ENCODE peak calls at places on chromosomes 4 and X, in four cellular contexts. One of them, this sample, is unnamed.

GRCh38 chr4:108360857-108361820 is 192.4 kb upstream of the LEF1 start:
- DNase-seq in choroid plexus epithelial cell: peak
- DNase-seq in activated T-cell treated with anti-CD3 and anti-CD28 coated beads for 4 hours: no peak
- DNase-seq in colonic mucosa: no peak
- DNase-seq in this sample: peak

GRCh38 chr4:26061248-26061986 is 147.4 kb downstream of the SMIM20 start:
- DNase-seq in choroid plexus epithelial cell: peak
- DNase-seq in activated T-cell treated with anti-CD3 and anti-CD28 coated beads for 4 hours: no peak
- DNase-seq in colonic mucosa: no peak
- DNase-seq in this sample: peak

GRCh38 chrX:11349661-11350337 is 56.6 kb downstream of the AMELX start:
- DNase-seq in choroid plexus epithelial cell: no peak
- DNase-seq in activated T-cell treated with anti-CD3 and anti-CD28 coated beads for 4 hours: no peak
- DNase-seq in colonic mucosa: no peak
- DNase-seq in this sample: no peak

GRCh38 chrX:126489141-126489540 is 63.5 kb downstream of the DCAF12L1 start:
- DNase-seq in choroid plexus epithelial cell: no peak
- DNase-seq in activated T-cell treated with anti-CD3 and anti-CD28 coated beads for 4 hours: no peak
- DNase-seq in colonic mucosa: no peak
- DNase-seq in this sample: no peak

GRCh38 chr4:8177956-8178355 is 19.3 kb upstream of the ABLIM2 start:
- DNase-seq in choroid plexus epithelial cell: no peak
- DNase-seq in activated T-cell treated with anti-CD3 and anti-CD28 coated beads for 4 hours: no peak
- DNase-seq in colonic mucosa: no peak
- DNase-seq in this sample: no peak

GRCh38 chrX:84248226-84248625 is 60.2 kb upstream of the RPS6KA6 start:
- DNase-seq in choroid plexus epithelial cell: peak
- DNase-seq in activated T-cell treated with anti-CD3 and anti-CD28 coated beads for 4 hours: no peak
- DNase-seq in colonic mucosa: no peak
- DNase-seq in this sample: peak

GRCh38 chr4:80255374-80256095 is 10.9 kb upstream of the FGF5 start:
- DNase-seq in choroid plexus epithelial cell: no peak
- DNase-seq in activated T-cell treated with anti-CD3 and anti-CD28 coated beads for 4 hours: no peak
- DNase-seq in colonic mucosa: no peak
- DNase-seq in this sample: peak

GRCh38 chr4:28287837-28288236 is 1427.2 kb downstream of the STIM2 start:
- DNase-seq in choroid plexus epithelial cell: peak
- DNase-seq in activated T-cell treated with anti-CD3 and anti-CD28 coated beads for 4 hours: no peak
- DNase-seq in colonic mucosa: no peak
- DNase-seq in this sample: peak

GRCh38 chrX:141278306-141278705 is 36.0 kb upstream of the SPANXC start:
- DNase-seq in choroid plexus epithelial cell: peak
- DNase-seq in activated T-cell treated with anti-CD3 and anti-CD28 coated beads for 4 hours: no peak
- DNase-seq in colonic mucosa: no peak
- DNase-seq in this sample: no peak

GRCh38 chrX:119015407-119016242 is 41.2 kb downstream of the LONRF3 start:
- DNase-seq in choroid plexus epithelial cell: peak
- DNase-seq in activated T-cell treated with anti-CD3 and anti-CD28 coated beads for 4 hours: no peak
- DNase-seq in colonic mucosa: no peak
- DNase-seq in this sample: peak

GRCh38 chr4:169399976-169400767 is 129.4 kb upstream of the SH3RF1 start:
- DNase-seq in choroid plexus epithelial cell: no peak
- DNase-seq in activated T-cell treated with anti-CD3 and anti-CD28 coated beads for 4 hours: no peak
- DNase-seq in colonic mucosa: no peak
- DNase-seq in this sample: no peak

GRCh38 chr4:124890522-124890921 is 178.0 kb upstream of the ANKRD50 start:
- DNase-seq in choroid plexus epithelial cell: peak
- DNase-seq in activated T-cell treated with anti-CD3 and anti-CD28 coated beads for 4 hours: no peak
- DNase-seq in colonic mucosa: no peak
- DNase-seq in this sample: peak

GRCh38 chr4:62670509-62670908 is 1470.4 kb downstream of the ADGRL3 start:
- DNase-seq in choroid plexus epithelial cell: peak
- DNase-seq in activated T-cell treated with anti-CD3 and anti-CD28 coated beads for 4 hours: no peak
- DNase-seq in colonic mucosa: no peak
- DNase-seq in this sample: peak

GRCh38 chrX:72532371-72532770 is 40.3 kb downstream of the HDAC8 start:
- DNase-seq in choroid plexus epithelial cell: peak
- DNase-seq in activated T-cell treated with anti-CD3 and anti-CD28 coated beads for 4 hours: no peak
- DNase-seq in colonic mucosa: no peak
- DNase-seq in this sample: no peak

GRCh38 chr4:38715076-38715475 is 51.1 kb downstream of the KLF3 start:
- DNase-seq in choroid plexus epithelial cell: no peak
- DNase-seq in activated T-cell treated with anti-CD3 and anti-CD28 coated beads for 4 hours: no peak
- DNase-seq in colonic mucosa: no peak
- DNase-seq in this sample: no peak

GRCh38 chr4:98539741-98540140 is 118.7 kb downstream of the TSPAN5 start:
- DNase-seq in choroid plexus epithelial cell: no peak
- DNase-seq in activated T-cell treated with anti-CD3 and anti-CD28 coated beads for 4 hours: no peak
- DNase-seq in colonic mucosa: no peak
- DNase-seq in this sample: no peak

GRCh38 chr4:19224820-19225219 is 1026.9 kb upstream of the SLIT2 start:
- DNase-seq in choroid plexus epithelial cell: peak
- DNase-seq in activated T-cell treated with anti-CD3 and anti-CD28 coated beads for 4 hours: no peak
- DNase-seq in colonic mucosa: no peak
- DNase-seq in this sample: no peak

GRCh38 chr4:141153751-141154510 is 20.7 kb upstream of the RNF150 start:
- DNase-seq in choroid plexus epithelial cell: peak
- DNase-seq in activated T-cell treated with anti-CD3 and anti-CD28 coated beads for 4 hours: no peak
- DNase-seq in colonic mucosa: no peak
- DNase-seq in this sample: peak

GRCh38 chr4:81592698-81593097 is 121.0 kb upstream of the RASGEF1B start:
- DNase-seq in choroid plexus epithelial cell: no peak
- DNase-seq in activated T-cell treated with anti-CD3 and anti-CD28 coated beads for 4 hours: no peak
- DNase-seq in colonic mucosa: no peak
- DNase-seq in this sample: no peak

GRCh38 chrX:29143756-29144155 is 556.5 kb downstream of the IL1RAPL1 start:
- DNase-seq in choroid plexus epithelial cell: peak
- DNase-seq in activated T-cell treated with anti-CD3 and anti-CD28 coated beads for 4 hours: no peak
- DNase-seq in colonic mucosa: no peak
- DNase-seq in this sample: peak

GRCh38 chr4:153137677-153138630 is 66.3 kb upstream of the TRIM2 start:
- DNase-seq in choroid plexus epithelial cell: no peak
- DNase-seq in activated T-cell treated with anti-CD3 and anti-CD28 coated beads for 4 hours: no peak
- DNase-seq in colonic mucosa: no peak
- DNase-seq in this sample: no peak

GRCh38 chrX:100643212-100643611 is 787 bp upstream of the SRPX2 start:
- DNase-seq in choroid plexus epithelial cell: no peak
- DNase-seq in activated T-cell treated with anti-CD3 and anti-CD28 coated beads for 4 hours: no peak
- DNase-seq in colonic mucosa: no peak
- DNase-seq in this sample: no peak

GRCh38 chrX:30798810-30799209 is 90.2 kb downstream of the TAB3 start:
- DNase-seq in choroid plexus epithelial cell: no peak
- DNase-seq in activated T-cell treated with anti-CD3 and anti-CD28 coated beads for 4 hours: no peak
- DNase-seq in colonic mucosa: no peak
- DNase-seq in this sample: no peak

GRCh38 chr4:155392486-155393184 is 15.9 kb upstream of the MAP9 start:
- DNase-seq in choroid plexus epithelial cell: peak
- DNase-seq in activated T-cell treated with anti-CD3 and anti-CD28 coated beads for 4 hours: no peak
- DNase-seq in colonic mucosa: no peak
- DNase-seq in this sample: peak

GRCh38 chr4:11404431-11404830 is 24.3 kb downstream of the HS3ST1 start:
- DNase-seq in choroid plexus epithelial cell: no peak
- DNase-seq in activated T-cell treated with anti-CD3 and anti-CD28 coated beads for 4 hours: no peak
- DNase-seq in colonic mucosa: no peak
- DNase-seq in this sample: no peak

GRCh38 chrX:53882331-53882730 is 161.9 kb downstream of the PHF8 start:
- DNase-seq in choroid plexus epithelial cell: peak
- DNase-seq in activated T-cell treated with anti-CD3 and anti-CD28 coated beads for 4 hours: no peak
- DNase-seq in colonic mucosa: no peak
- DNase-seq in this sample: peak

GRCh38 chr4:188031751-188032150 is 36.2 kb downstream of the ZFP42 start:
- DNase-seq in choroid plexus epithelial cell: no peak
- DNase-seq in activated T-cell treated with anti-CD3 and anti-CD28 coated beads for 4 hours: no peak
- DNase-seq in colonic mucosa: no peak
- DNase-seq in this sample: no peak

GRCh38 chrX:33190016-33190415 is 21.3 kb downstream of the DMD start:
- DNase-seq in choroid plexus epithelial cell: peak
- DNase-seq in activated T-cell treated with anti-CD3 and anti-CD28 coated beads for 4 hours: no peak
- DNase-seq in colonic mucosa: no peak
- DNase-seq in this sample: no peak

GRCh38 chrX:78513996-78514745 is 145.0 kb downstream of the RTL3 start:
- DNase-seq in choroid plexus epithelial cell: no peak
- DNase-seq in activated T-cell treated with anti-CD3 and anti-CD28 coated beads for 4 hours: no peak
- DNase-seq in colonic mucosa: no peak
- DNase-seq in this sample: no peak